ENCODE peak calls at places on chromosomes 1 and 21, in four cellular contexts. O is fibroblast of the aortic adventitia, K is OCI-LY7, S is HFFc6. T is an unnamed sample.

GRCh38 chr1:27567183-27567526 is 36.8 kb downstream of the AHDC1 start:
- DNase-seq in O (no peak), K (no peak), S (no peak), T (no peak)

GRCh38 chr1:25099343-25099951 is 132.9 kb downstream of the SYF2 start:
- DNase-seq in O (no peak), K (peak; percentile 13), S (no peak), T (no peak)

GRCh38 chr1:114196992-114197907 is 43.6 kb upstream of the SYT6 start:
- DNase-seq in O (no peak), K (no peak), S (no peak), T (no peak)

GRCh38 chr1:15089244-15089992 is 64.1 kb upstream of the TMEM51 start:
- DNase-seq in O (no peak), K (peak; percentile 34), S (no peak), T (no peak)

GRCh38 chr1:55203064-55203463 is 12.1 kb downstream of the USP24 start:
- DNase-seq in O (no peak), K (no peak), S (no peak), T (no peak)

GRCh38 chr1:6490181-6491075 is 1.0 kb downstream of the PLEKHG5 start:
- DNase-seq in O (peak; percentile 69), K (peak; percentile 92), S (peak; percentile 64), T (no peak)

GRCh38 chr1:162029205-162029604 is 5.5 kb upstream of the OLFML2B start:
- DNase-seq in O (no peak), K (no peak), S (no peak), T (no peak)

GRCh38 chr1:200150721-200151120 is 123.2 kb downstream of the NR5A2 start:
- DNase-seq in O (peak; percentile 72), K (no peak), S (peak; percentile 80), T (no peak)

GRCh38 chr1:174397261-174397660 is 50.5 kb upstream of the GPR52 start:
- DNase-seq in O (no peak), K (no peak), S (no peak), T (no peak)

GRCh38 chr1:199808110-199808870 is 219.2 kb upstream of the NR5A2 start:
- DNase-seq in O (peak; percentile 19), K (no peak), S (peak; percentile 4), T (no peak)

GRCh38 chr1:207962716-207963428 is 51.9 kb upstream of the CD34 start:
- DNase-seq in O (peak; percentile 61), K (no peak), S (no peak), T (peak; percentile 71)

GRCh38 chr1:125066385-125066784 is 3881.6 kb downstream of the SRGAP2C start:
- DNase-seq in O (no peak), K (no peak), S (no peak), T (peak; percentile 42)

GRCh38 chr1:119275145-119275929 is 93.2 kb upstream of the HAO2 start:
- DNase-seq in O (peak; percentile 86), K (peak; percentile 63), S (peak; percentile 61), T (no peak)

GRCh38 chr21:36734367-36735200 is 35.7 kb downstream of the SIM2 start:
- DNase-seq in O (no peak), K (no peak), S (no peak), T (no peak)

GRCh38 chr1:154627247-154628121 is 19.5 kb upstream of the ADAR start:
- DNase-seq in O (peak; percentile 90), K (peak; percentile 89), S (peak; percentile 73), T (peak; percentile 87)
- TF ChIP-seq CTCF in O (no peak), K (peak; percentile 37), S (no peak), T (no peak)

GRCh38 chr1:165631403-165632151 is 543 bp downstream of the MGST3 start:
- DNase-seq in O (peak; percentile 72), K (peak; percentile 35), S (peak; percentile 92), T (peak; percentile 75)
- TF ChIP-seq CTCF in O (peak; percentile 8), K (peak; percentile 43), S (peak; percentile 29), T (peak; percentile 24)

DNA sequence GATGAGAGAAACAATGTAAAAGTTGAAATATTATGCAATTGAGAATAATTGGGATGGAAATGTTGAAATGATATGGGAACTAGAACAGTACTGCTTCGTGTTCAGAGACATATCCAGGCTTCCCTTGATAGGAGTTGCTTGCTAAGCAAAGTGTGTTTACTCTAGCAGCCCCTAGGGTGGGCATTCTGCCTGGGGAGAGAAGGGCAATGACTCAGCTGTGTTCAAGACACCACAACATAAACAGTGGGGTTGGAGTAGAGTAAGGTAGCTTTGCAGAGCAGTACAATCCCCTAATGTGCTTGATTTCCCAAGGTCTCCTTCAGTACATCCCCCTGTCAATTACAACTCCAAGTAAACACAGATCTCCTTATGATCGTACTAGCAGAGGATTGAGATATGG is 4.8 kb upstream of the PCNX2 start:
- DNase-seq in O (no peak), K (no peak), S (no peak), T (no peak)
- TF ChIP-seq CTCF in O (no peak), K (no peak), S (no peak), T (no peak)

GRCh38 chr1:3417082-3417728 is 37.3 kb upstream of the ARHGEF16 start:
- DNase-seq in O (no peak), K (no peak), S (no peak), T (no peak)
- TF ChIP-seq CTCF in O (peak; percentile 38), K (peak; percentile 82), S (peak; percentile 70), T (peak; percentile 77)

GRCh38 chr1:83515566-83516169 is 483.3 kb downstream of the TTLL7 start:
- DNase-seq in O (no peak), K (no peak), S (no peak), T (no peak)

GRCh38 chr1:83516369-83516768 is 482.6 kb downstream of the TTLL7 start:
- DNase-seq in O (peak; percentile 33), K (no peak), S (no peak), T (no peak)

DNA sequence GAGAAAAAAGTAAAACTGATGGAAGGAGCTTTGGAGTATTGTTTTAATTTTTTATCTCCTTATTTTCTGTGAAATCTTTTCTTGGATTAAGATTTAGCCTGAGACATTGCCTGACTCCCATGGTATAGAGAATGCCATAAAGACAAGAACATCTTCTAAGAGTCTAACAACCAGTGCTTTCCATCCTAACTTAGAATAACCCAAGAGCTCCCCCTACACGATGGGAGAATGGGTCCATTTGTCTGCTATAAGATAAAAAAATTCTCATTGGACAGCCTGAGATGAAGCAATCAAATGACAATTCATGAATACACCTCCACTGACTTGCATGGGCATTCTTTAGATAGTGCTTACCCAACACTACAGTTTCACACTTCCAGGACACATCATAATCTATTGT is 478.1 kb downstream of the TTLL7 start:
- DNase-seq in O (no peak), K (no peak), S (no peak), T (no peak)
- TF ChIP-seq CTCF in O (no peak), K (peak; percentile 16), S (no peak), T (no peak)

GRCh38 chr21:41835711-41836154 is 43.4 kb downstream of the PRDM15 start:
- DNase-seq in O (no peak), K (peak; percentile 79), S (no peak), T (no peak)
- TF ChIP-seq CTCF in O (no peak), K (no peak), S (no peak), T (no peak)

GRCh38 chr1:28719332-28719619 is 17.5 kb upstream of the YTHDF2 start:
- DNase-seq in O (no peak), K (no peak), S (no peak), T (no peak)
- TF ChIP-seq CTCF in O (no peak), K (peak; percentile 58), S (no peak), T (no peak)

T was measured in type B pancreatic cell.